ENCODE peak calls at places on chromosomes 7 and 10, in seven cellular contexts. L is AG09319; Z is epithelial cell of proximal tubule; E is Caki2; H is activated CD4-positive, alpha-beta T cell treated with anti-CD3 and anti-CD28 coated beads for 24 hours; V is cardiac muscle cell; A is stimulated activated CD4-positive, alpha-beta T cell treated with anti-CD3 and anti-CD28 coated beads, Interleukin-12 subunit alpha, Interleukin-12 subunit beta, amount 100 ng/mL, for 24 hours. G is an unnamed sample.
A peak's percentile ranks its signal among the peaks of the same experiment; 100 is the strongest.

GRCh38 chr10:34078798-34079470 is 736.2 kb downstream of the PARD3 start:
- DNase-seq in L (peak; percentile 4), H (no peak), E (no peak), Z (no peak), V (no peak), A (no peak), G (no peak)

GRCh38 chr7:152176797-152177196 is 151.3 kb downstream of the GALNT11 start:
- DNase-seq in Z (no peak), H (no peak), V (no peak), E (no peak), L (no peak), A (no peak), G (no peak)

GRCh38 chr10:5563991-5564536 is 39.3 kb downstream of the CALML3 start:
- DNase-seq in L (no peak), A (peak; percentile 38), Z (no peak), H (peak; percentile 43), V (no peak), E (no peak), G (no peak)

GRCh38 chr10:93559490-93559889 is 7.0 kb upstream of the FFAR4 start:
- DNase-seq in Z (no peak), H (no peak), E (no peak), A (no peak), L (no peak), V (no peak), G (no peak)

GRCh38 chr7:122212754-122213153 is 68.7 kb upstream of the AASS start:
- DNase-seq in E (no peak), V (no peak), A (no peak), Z (no peak), H (no peak), L (no peak), G (no peak)

GRCh38 chr7:157807510-157807909 is 470.7 kb downstream of the DNAJB6 start:
- DNase-seq in V (no peak), A (no peak), H (no peak), E (no peak), Z (no peak), L (no peak), G (no peak)

GRCh38 chr7:106031271-106032029 is 68.4 kb downstream of the CDHR3 start:
- DNase-seq in E (no peak), V (peak; percentile 65), A (no peak), H (no peak), L (no peak), Z (no peak), G (no peak)

GRCh38 chr10:27558612-27559020 is 54.5 kb downstream of the RAB18 start:
- DNase-seq in L (peak; percentile 42), E (peak; percentile 47), V (peak; percentile 89), A (no peak), H (no peak), Z (peak; percentile 13), G (peak; percentile 74)

GRCh38 chr10:93576888-93577287 is 10.4 kb downstream of the FFAR4 start:
- DNase-seq in H (no peak), L (no peak), E (no peak), A (no peak), Z (no peak), V (no peak), G (no peak)

GRCh38 chr7:143507094-143507518 is 29.4 kb downstream of the TAS2R41 start:
- DNase-seq in A (no peak), Z (no peak), V (no peak), H (no peak), E (no peak), L (no peak), G (no peak)

GRCh38 chr10:69645296-69645665 is 15.2 kb downstream of the FAM241B start:
- DNase-seq in E (no peak), L (no peak), A (no peak), Z (no peak), H (no peak), V (no peak), G (no peak)

GRCh38 chr7:102279537-102280400 is 6.9 kb upstream of the SH2B2 start:
- DNase-seq in L (no peak), E (peak; percentile 54), A (peak; percentile 48), H (no peak), Z (no peak), V (peak; percentile 78), G (peak; percentile 94)

GRCh38 chr7:136677456-136678365 is 190.7 kb upstream of the CHRM2 start:
- DNase-seq in V (no peak), H (no peak), L (peak; percentile 11), A (no peak), Z (no peak), E (peak; percentile 17), G (peak; percentile 55)

GRCh38 chr10:71244638-71245419 is 32.5 kb downstream of the UNC5B start:
- DNase-seq in E (no peak), V (no peak), Z (no peak), L (peak; percentile 91), H (no peak), A (no peak), G (no peak)

GRCh38 chr7:31087351-31087750 is 35.2 kb downstream of the ADCYAP1R1 start:
- DNase-seq in L (no peak), Z (no peak), H (no peak), E (no peak), A (no peak), V (no peak), G (no peak)

GRCh38 chr7:140607441-140607989 is 33.1 kb downstream of the DENND2A start:
- DNase-seq in E (no peak), Z (no peak), A (no peak), V (no peak), L (peak; percentile 65), H (no peak), G (no peak)

GRCh38 chr7:35748348-35748747 is 52.5 kb upstream of the SEPTIN7 start:
- DNase-seq in H (no peak), A (no peak), E (no peak), V (no peak), L (no peak), Z (no peak), G (no peak)

GRCh38 chr7:123600876-123601275 is 745 bp upstream of the ASB15 start:
- DNase-seq in A (no peak), E (no peak), H (no peak), L (no peak), V (no peak), Z (no peak), G (no peak)

GRCh38 chr10:78515037-78515872 is 481.6 kb downstream of the RPS24 start:
- DNase-seq in H (no peak), E (no peak), A (no peak), Z (no peak), V (no peak), L (no peak), G (no peak)

GRCh38 chr10:123144697-123145541 is 3.0 kb upstream of the HMX2 start:
- DNase-seq in L (no peak), A (no peak), V (no peak), Z (no peak), E (no peak), H (no peak), G (no peak)

G was measured in Karpas-422.